ENCODE peak calls at places on chromosome 14, in four cellular contexts. One of them, this sample, is unnamed.

GRCh38 chr14:63875311-63875710 is 22.5 kb downstream of the SYNE2 start:
- DNase-seq in H1: no peak
- DNase-seq in K562: no peak
- DNase-seq in HepG2: no peak
- DNase-seq in this sample: no peak

GRCh38 chr14:96047101-96047500 is 7.9 kb downstream of the C14orf132 start:
- DNase-seq in H1: no peak
- DNase-seq in HepG2: no peak
- DNase-seq in K562: no peak
- DNase-seq in this sample: no peak

GRCh38 chr14:61749867-61750266 is 12.4 kb upstream of the SNAPC1 start:
- DNase-seq in K562: peak
- DNase-seq in HepG2: peak
- DNase-seq in H1: no peak
- DNase-seq in this sample: peak

GRCh38 chr14:66425402-66425801 is 60.8 kb upstream of the CCDC196 start:
- DNase-seq in HepG2: no peak
- DNase-seq in H1: no peak
- DNase-seq in K562: no peak
- DNase-seq in this sample: no peak

GRCh38 chr14:34137001-34137400 is 186.1 kb upstream of the EGLN3 start:
- DNase-seq in H1: no peak
- DNase-seq in HepG2: no peak
- DNase-seq in K562: no peak
- DNase-seq in this sample: no peak

GRCh38 chr14:24366664-24367505 is 1.1 kb upstream of the NFATC4 start:
- DNase-seq in H1: no peak
- DNase-seq in K562: peak
- DNase-seq in HepG2: peak
- DNase-seq in this sample: peak

GRCh38 chr14:28142400-28143015 is 624.1 kb upstream of the FOXG1 start:
- DNase-seq in H1: no peak
- DNase-seq in K562: no peak
- DNase-seq in HepG2: no peak
- DNase-seq in this sample: no peak

GRCh38 chr14:99667821-99668220 is 16.3 kb upstream of the CYP46A1 start:
- DNase-seq in H1: no peak
- DNase-seq in K562: no peak
- DNase-seq in HepG2: no peak
- DNase-seq in this sample: no peak

GRCh38 chr14:95763875-95764274 is 50.0 kb upstream of the TCL1A start:
- DNase-seq in HepG2: no peak
- DNase-seq in K562: no peak
- DNase-seq in H1: no peak
- DNase-seq in this sample: no peak

GRCh38 chr14:102140027-102140749 is 491 bp downstream of the WDR20 start:
- DNase-seq in H1: no peak
- DNase-seq in HepG2: peak
- DNase-seq in K562: peak
- DNase-seq in this sample: peak

GRCh38 chr14:53539489-53540126 is 386.5 kb upstream of the DDHD1 start:
- DNase-seq in HepG2: peak
- DNase-seq in H1: peak
- DNase-seq in K562: peak
- DNase-seq in this sample: peak

GRCh38 chr14:76194327-76194726 is 42.6 kb downstream of the GPATCH2L start:
- DNase-seq in H1: no peak
- DNase-seq in K562: no peak
- DNase-seq in HepG2: no peak
- DNase-seq in this sample: no peak

GRCh38 chr14:75380656-75381055 is 47.2 kb upstream of the JDP2 start:
- DNase-seq in HepG2: no peak
- DNase-seq in H1: no peak
- DNase-seq in K562: no peak
- DNase-seq in this sample: no peak

GRCh38 chr14:56659964-56660551 is 80.5 kb downstream of the TMEM260 start:
- DNase-seq in H1: no peak
- DNase-seq in HepG2: peak
- DNase-seq in K562: peak
- DNase-seq in this sample: peak

GRCh38 chr14:106586098-106586704 is 1059.8 kb downstream of the TMEM121 start:
- DNase-seq in HepG2: peak
- DNase-seq in H1: no peak
- DNase-seq in K562: peak
- DNase-seq in this sample: peak

GRCh38 chr14:23183479-23183878 is at the start of gene SLC7A8:
- DNase-seq in H1: no peak
- DNase-seq in K562: no peak
- DNase-seq in HepG2: no peak
- DNase-seq in this sample: no peak

GRCh38 chr14:74414380-74414779 is 11.6 kb downstream of the SYNDIG1L start:
- DNase-seq in H1: no peak
- DNase-seq in HepG2: no peak
- DNase-seq in K562: no peak
- DNase-seq in this sample: no peak

GRCh38 chr14:103746706-103747105 is 31.1 kb downstream of the ZFYVE21 start:
- DNase-seq in HepG2: no peak
- DNase-seq in H1: no peak
- DNase-seq in K562: no peak
- DNase-seq in this sample: no peak

GRCh38 chr14:25308244-25308643 is 258.3 kb upstream of the STXBP6 start:
- DNase-seq in HepG2: peak
- DNase-seq in H1: peak
- DNase-seq in K562: no peak
- DNase-seq in this sample: no peak

GRCh38 chr14:93788557-93789365 is 476 bp upstream of the PRIMA1 start:
- DNase-seq in H1: no peak
- DNase-seq in HepG2: no peak
- DNase-seq in K562: no peak
- DNase-seq in this sample: peak

GRCh38 chr14:62269204-62269603 is 507.0 kb downstream of the SNAPC1 start:
- DNase-seq in K562: no peak
- DNase-seq in H1: no peak
- DNase-seq in HepG2: no peak
- DNase-seq in this sample: no peak

GRCh38 chr14:103692871-103693270 is 22.4 kb downstream of the XRCC3 start:
- DNase-seq in K562: no peak
- DNase-seq in H1: no peak
- DNase-seq in HepG2: no peak
- DNase-seq in this sample: no peak

GRCh38 chr14:60643443-60644402 is 5.6 kb downstream of the SIX1 start:
- DNase-seq in H1: no peak
- DNase-seq in K562: no peak
- DNase-seq in HepG2: peak
- DNase-seq in this sample: no peak

GRCh38 chr14:72621387-72622065 is 272.4 kb downstream of the DPF3 start:
- DNase-seq in H1: no peak
- DNase-seq in K562: no peak
- DNase-seq in HepG2: no peak
- DNase-seq in this sample: no peak

GRCh38 chr14:80425686-80426085 is 214.4 kb upstream of the DIO2 start:
- DNase-seq in HepG2: no peak
- DNase-seq in H1: no peak
- DNase-seq in K562: no peak
- DNase-seq in this sample: peak

GRCh38 chr14:68792022-68792829 is 641 bp downstream of the ZFP36L1 start:
- DNase-seq in H1: no peak
- DNase-seq in HepG2: no peak
- DNase-seq in K562: peak
- DNase-seq in this sample: peak

GRCh38 chr14:62689741-62690140 is 355.5 kb downstream of the KCNH5 start:
- DNase-seq in H1: no peak
- DNase-seq in HepG2: peak
- DNase-seq in K562: no peak
- DNase-seq in this sample: no peak

GRCh38 chr14:104223101-104223809 is 84.9 kb downstream of the KIF26A start:
- DNase-seq in H1: no peak
- DNase-seq in K562: peak
- DNase-seq in HepG2: no peak
- DNase-seq in this sample: no peak

GRCh38 chr14:76695263-76695920 is 65.9 kb upstream of the VASH1 start:
- DNase-seq in HepG2: no peak
- DNase-seq in K562: no peak
- DNase-seq in H1: no peak
- DNase-seq in this sample: no peak

GRCh38 chr14:53807580-53807979 is 149.0 kb downstream of the BMP4 start:
- DNase-seq in H1: no peak
- DNase-seq in K562: no peak
- DNase-seq in HepG2: peak
- DNase-seq in this sample: no peak

GRCh38 chr14:56491299-56492285 is 88.0 kb upstream of the TMEM260 start:
- DNase-seq in H1: peak
- DNase-seq in K562: peak
- DNase-seq in HepG2: peak
- DNase-seq in this sample: peak

GRCh38 chr14:102055181-102055901 is 31.5 kb downstream of the HSP90AA1 start:
- DNase-seq in K562: no peak
- DNase-seq in H1: no peak
- DNase-seq in HepG2: peak
- DNase-seq in this sample: no peak

GRCh38 chr14:55450124-55450523 is 9.7 kb upstream of the TBPL2 start:
- DNase-seq in H1: no peak
- DNase-seq in K562: no peak
- DNase-seq in HepG2: no peak
- DNase-seq in this sample: no peak

GRCh38 chr14:55449116-55449515 is 8.7 kb upstream of the TBPL2 start:
- DNase-seq in H1: no peak
- DNase-seq in K562: no peak
- DNase-seq in HepG2: no peak
- DNase-seq in this sample: no peak

GRCh38 chr14:55448146-55448614 is 7.8 kb upstream of the TBPL2 start:
- DNase-seq in HepG2: no peak
- DNase-seq in H1: no peak
- DNase-seq in K562: peak
- DNase-seq in this sample: peak

GRCh38 chr14:55446833-55447232 is 6.4 kb upstream of the TBPL2 start:
- DNase-seq in K562: no peak
- DNase-seq in HepG2: no peak
- DNase-seq in H1: no peak
- DNase-seq in this sample: no peak

DNA sequence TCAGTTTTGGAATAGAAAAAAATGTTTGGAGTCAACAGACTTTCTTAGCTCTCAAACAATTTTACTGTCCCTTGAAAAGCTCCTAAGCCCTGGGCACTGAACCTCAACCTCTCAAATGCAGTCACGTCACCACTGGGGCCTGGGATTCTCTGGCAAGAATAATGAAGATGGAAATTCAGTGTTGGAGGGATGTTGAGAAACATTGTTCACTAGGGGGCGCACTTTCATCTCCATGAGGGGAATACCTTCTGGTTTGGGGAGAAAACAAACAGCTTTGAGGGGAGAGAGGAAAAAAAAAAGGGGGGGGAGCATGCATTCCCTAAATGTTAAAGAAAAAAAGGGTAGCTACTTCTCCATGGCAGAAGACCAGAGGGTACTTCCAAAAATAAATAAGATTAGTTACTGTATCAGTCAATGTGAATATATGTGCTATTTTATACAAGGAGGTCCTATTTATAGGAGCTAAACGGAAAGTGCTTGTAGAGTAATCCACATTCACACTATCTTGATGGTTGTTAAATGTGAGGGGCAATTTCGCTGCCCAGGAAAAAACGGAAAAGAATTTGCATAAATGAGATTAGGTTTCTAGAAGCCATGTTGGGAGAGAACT is 5.8 kb upstream of the TBPL2 start:
- DNase-seq in HepG2: peak
- DNase-seq in K562: peak
- DNase-seq in H1: no peak
- DNase-seq in this sample: peak
- TF ChIP-seq PHF8 in HepG2: no peak
- TF ChIP-seq PHF8 in K562: no peak
- TF ChIP-seq PHF8 in H1: no peak
- TF ChIP-seq PHF8 in this sample: no peak

GRCh38 chr14:67544590-67544989 is 11.5 kb downstream of the PLEKHH1 start:
- DNase-seq in H1: no peak
- DNase-seq in HepG2: no peak
- DNase-seq in K562: no peak
- DNase-seq in this sample: no peak

GRCh38 chr14:67538501-67538900 is 5.4 kb downstream of the PLEKHH1 start:
- DNase-seq in HepG2: no peak
- DNase-seq in H1: no peak
- DNase-seq in K562: no peak
- DNase-seq in this sample: no peak

GRCh38 chr14:67539116-67539515 is 6.0 kb downstream of the PLEKHH1 start:
- DNase-seq in K562: no peak
- DNase-seq in HepG2: no peak
- DNase-seq in H1: no peak
- DNase-seq in this sample: no peak

GRCh38 chr14:67537736-67538135 is 4.6 kb downstream of the PLEKHH1 start:
- DNase-seq in HepG2: no peak
- DNase-seq in K562: no peak
- DNase-seq in H1: no peak
- DNase-seq in this sample: no peak

GRCh38 chr14:67541448-67542387 is 8.6 kb downstream of the PLEKHH1 start:
- DNase-seq in HepG2: no peak
- DNase-seq in H1: no peak
- DNase-seq in K562: peak
- DNase-seq in this sample: no peak
- TF ChIP-seq RNF2 in HepG2: no peak
- TF ChIP-seq RNF2 in H1: no peak
- TF ChIP-seq RNF2 in K562: no peak
- TF ChIP-seq RNF2 in this sample: no peak

DNA sequence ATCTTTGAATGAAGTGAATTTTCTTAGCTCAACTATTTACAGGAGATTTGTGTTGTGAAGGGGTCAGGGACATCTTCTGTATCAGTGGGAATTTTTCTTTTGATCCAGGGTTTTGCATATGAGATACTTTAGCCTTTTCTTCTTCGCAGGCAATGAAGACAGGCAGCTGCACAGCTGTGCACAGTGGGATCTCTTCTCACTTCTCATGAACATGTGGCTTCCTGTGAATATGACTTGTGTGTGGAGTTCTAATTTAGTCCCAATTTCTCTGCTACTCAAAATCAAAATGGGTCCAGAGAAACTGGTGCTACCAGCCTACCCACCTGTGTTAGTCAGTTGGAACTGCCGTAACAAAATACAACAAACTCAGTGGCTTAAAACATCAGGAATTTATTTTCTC is 37.8 kb downstream of the ARF6 start:
- DNase-seq in K562: no peak
- DNase-seq in HepG2: no peak
- DNase-seq in H1: no peak
- DNase-seq in this sample: no peak
- TF ChIP-seq PHF8 in K562: no peak
- TF ChIP-seq PHF8 in HepG2: no peak
- TF ChIP-seq PHF8 in H1: no peak
- TF ChIP-seq PHF8 in this sample: no peak

GRCh38 chr14:89503458-89503996 is 86.5 kb upstream of the FOXN3 start:
- DNase-seq in HepG2: no peak
- DNase-seq in K562: no peak
- DNase-seq in H1: no peak
- DNase-seq in this sample: no peak
- TF ChIP-seq RNF2 in HepG2: no peak
- TF ChIP-seq RNF2 in K562: no peak
- TF ChIP-seq RNF2 in H1: no peak
- TF ChIP-seq RNF2 in this sample: no peak

This sample was measured in A549.